ENCODE peak calls at places on chromosomes 6 and 20, in ten cellular contexts. R is K562, O is ovary, W is A549, L is suprapubic skin, U is H1, Z is tibial nerve, F is transverse colon, P is sigmoid colon, X is SK-N-SH. H is an unnamed sample.
A peak's percentile ranks its signal among the peaks of the same experiment; 100 is the strongest.

GRCh38 chr6:54053893-54054391 is 57.3 kb upstream of the MLIP start:
- DNase-seq in R (no peak), O (no peak), W (no peak), L (no peak), U (no peak), Z (no peak), F (peak; percentile 63), P (no peak), X (no peak), H (no peak)

GRCh38 chr6:98486052-98486451 is 348.3 kb upstream of the POU3F2 start:
- DNase-seq in R (no peak), O (no peak), W (no peak), L (no peak), U (no peak), Z (no peak), F (no peak), P (no peak), X (peak; percentile 3), H (no peak)

GRCh38 chr6:124233221-124233620 is 429.6 kb downstream of the NKAIN2 start:
- DNase-seq in R (no peak), O (no peak), W (no peak), L (no peak), U (no peak), Z (no peak), F (no peak), P (no peak), X (no peak), H (no peak)

GRCh38 chr6:157339432-157339831 is 16.1 kb upstream of the TMEM242 start:
- DNase-seq in R (no peak), O (no peak), W (no peak), L (no peak), U (no peak), Z (no peak), F (no peak), P (no peak), X (no peak), H (no peak)

GRCh38 chr20:46767127-46767761 is 57.8 kb downstream of the SLC2A10 start:
- DNase-seq in R (peak; percentile 77), O (no peak), W (peak; percentile 65), L (no peak), U (no peak), Z (peak; percentile 25), F (peak; percentile 51), P (no peak), X (peak; percentile 43), H (peak; percentile 50)

GRCh38 chr20:59835448-59836395 is 97.7 kb downstream of the SYCP2 start:
- DNase-seq in R (no peak), O (peak; percentile 51), W (no peak), L (no peak), U (no peak), Z (peak; percentile 39), F (peak; percentile 65), P (peak; percentile 67), X (peak; percentile 72), H (no peak)

GRCh38 chr6:80214436-80215022 is 108.1 kb downstream of the BCKDHB start:
- DNase-seq in R (peak; percentile 9), O (no peak), W (peak; percentile 23), L (no peak), U (no peak), Z (no peak), F (peak; percentile 11), P (no peak), X (peak; percentile 45), H (peak; percentile 30)

GRCh38 chr20:33387177-33387576 is 14.1 kb downstream of the CDK5RAP1 start:
- DNase-seq in R (no peak), O (no peak), W (peak; percentile 62), L (no peak), U (no peak), Z (no peak), F (no peak), P (no peak), X (no peak), H (no peak)

GRCh38 chr6:158751192-158751591 is 68.0 kb downstream of the EZR start:
- DNase-seq in R (no peak), O (no peak), W (no peak), L (no peak), U (no peak), Z (no peak), F (no peak), P (no peak), X (no peak), H (no peak)

GRCh38 chr6:42135722-42136121 is 6.7 kb downstream of the C6orf132 start:
- DNase-seq in R (no peak), O (no peak), W (no peak), L (no peak), U (no peak), Z (no peak), F (no peak), P (no peak), X (no peak), H (no peak)

GRCh38 chr6:122494665-122495272 is 23.2 kb upstream of the SERINC1 start:
- DNase-seq in R (no peak), O (no peak), W (no peak), L (no peak), U (no peak), Z (no peak), F (peak; percentile 12), P (no peak), X (no peak), H (peak; percentile 51)

GRCh38 chr6:119612871-119613515 is 263.4 kb upstream of the MAN1A1 start:
- DNase-seq in R (no peak), O (no peak), W (no peak), L (no peak), U (no peak), Z (no peak), F (no peak), P (no peak), X (no peak), H (no peak)

GRCh38 chr20:24634855-24635254 is 165.4 kb downstream of the SYNDIG1 start:
- DNase-seq in R (peak; percentile 48), O (no peak), W (peak; percentile 94), L (peak; percentile 65), U (no peak), Z (no peak), F (no peak), P (no peak), X (no peak), H (no peak)

GRCh38 chr20:25247100-25247665 is 702 bp upstream of the PYGB start:
- DNase-seq in R (peak; percentile 36), O (peak; percentile 38), W (peak; percentile 87), L (peak; percentile 83), U (no peak), Z (peak; percentile 75), F (peak; percentile 79), P (peak; percentile 83), X (peak; percentile 68), H (peak; percentile 68)

DNA sequence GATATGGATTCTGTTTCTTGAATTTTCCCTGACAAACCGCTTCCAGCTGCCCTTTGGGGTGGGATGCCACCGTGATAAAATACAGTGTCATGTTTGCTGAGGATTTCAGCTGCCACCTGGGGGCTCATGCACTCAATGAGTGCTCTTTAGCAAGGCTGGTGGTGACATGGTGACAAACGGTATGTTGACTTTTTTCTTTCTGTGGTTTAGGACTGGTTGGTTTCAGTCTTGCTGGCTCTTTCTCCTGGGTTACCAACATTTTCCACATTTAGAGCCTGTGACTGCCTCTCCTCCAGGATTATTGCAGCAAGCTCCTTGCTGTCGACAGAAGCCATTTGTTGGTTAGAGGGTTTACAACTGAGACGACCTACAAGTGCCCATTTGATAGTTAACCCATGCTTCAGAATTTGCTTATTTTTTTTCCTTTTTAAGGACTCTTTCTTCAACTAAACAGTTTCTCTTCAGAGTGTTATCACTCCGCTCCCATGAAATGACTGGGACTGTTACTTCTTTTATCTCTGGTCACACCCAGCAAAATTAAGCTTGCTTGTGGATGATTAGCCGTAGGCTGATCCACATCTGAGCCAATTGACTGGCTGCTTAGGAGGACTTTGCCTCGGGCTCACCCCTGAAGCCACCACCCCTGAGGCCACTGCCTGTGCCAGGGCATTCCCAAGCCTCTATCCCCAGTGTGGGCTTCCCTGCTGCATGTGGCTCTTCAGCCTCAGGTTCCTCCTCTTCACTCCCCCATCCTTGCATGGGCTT is 48.4 kb upstream of the CDYL start:
- DNase-seq in R (peak; percentile 58), O (no peak), W (no peak), L (no peak), U (no peak), Z (no peak), F (peak; percentile 63), P (no peak), X (no peak), H (no peak)
- TF ChIP-seq CTCF in R (peak; percentile 56), O (no peak), W (no peak), L (no peak), U (no peak), Z (no peak), F (no peak), P (no peak), X (no peak), H (no peak)

GRCh38 chr20:11001767-11002540 is 328.2 kb upstream of the JAG1 start:
- DNase-seq in R (no peak), O (no peak), W (peak; percentile 91), L (no peak), U (peak; percentile 17), Z (no peak), F (no peak), P (no peak), X (no peak), H (no peak)
- H3K27ac ChIP-seq in R (no peak overlapping the region), O (no peak overlapping the region), W (peak overlapping the region; percentile 84), L (peak overlapping the region; percentile 50), U (no peak overlapping the region), Z (no peak overlapping the region), F (no peak overlapping the region), P (no peak overlapping the region), X (peak overlapping the region; percentile 74), H (no peak overlapping the region)

GRCh38 chr6:11944111-11944510 is 68.0 kb upstream of the HIVEP1 start:
- DNase-seq in R (no peak), O (no peak), W (no peak), L (no peak), U (no peak), Z (no peak), F (no peak), P (no peak), X (no peak), H (no peak)
- TF ChIP-seq EP300 in R (no peak), O (no peak), W (no peak), L (no peak), U (no peak), Z (no peak), F (no peak), P (no peak), X (no peak), H (no peak)

GRCh38 chr6:134689676-134690447 is 260.0 kb downstream of the ALDH8A1 start:
- DNase-seq in R (no peak), O (no peak), W (no peak), L (no peak), U (no peak), Z (no peak), F (no peak), P (no peak), X (peak; percentile 69), H (peak; percentile 65)

GRCh38 chr6:134689177-134689576 is 260.7 kb downstream of the ALDH8A1 start:
- DNase-seq in R (no peak), O (no peak), W (no peak), L (no peak), U (no peak), Z (no peak), F (no peak), P (no peak), X (peak; percentile 20), H (no peak)

GRCh38 chr6:134692008-134692407 is 257.9 kb downstream of the ALDH8A1 start:
- DNase-seq in R (no peak), O (no peak), W (no peak), L (no peak), U (no peak), Z (no peak), F (no peak), P (no peak), X (no peak), H (no peak)

GRCh38 chr6:134686071-134686470 is 263.8 kb downstream of the ALDH8A1 start:
- DNase-seq in R (no peak), O (no peak), W (no peak), L (no peak), U (no peak), Z (no peak), F (no peak), P (no peak), X (no peak), H (no peak)

GRCh38 chr6:134691180-134691579 is 258.7 kb downstream of the ALDH8A1 start:
- DNase-seq in R (no peak), O (no peak), W (no peak), L (no peak), U (no peak), Z (no peak), F (no peak), P (no peak), X (no peak), H (no peak)
- TF ChIP-seq CTCF in R (no peak), O (no peak), W (no peak), L (no peak), U (no peak), Z (no peak), F (no peak), P (no peak), X (no peak), H (no peak)

H was measured in stomach.